ENCODE peak calls at places on chromosomes 7 and 10, in ten cellular contexts. Z is fibroblast of lung; P is heart left ventricle; E is colonic mucosa; A is CD8-positive, alpha-beta T cell; V is mammary epithelial cell; T is Peyer's patch; F is left ventricle myocardium inferior; H is tibial artery; D is lower lobe of right lung. S is an unnamed sample. For H3K4me1, the result is how much of the 10 kb centered on the place peaks cover.

GRCh38 chr7:2554654-2555053 is 670 bp downstream of the BRAT1 start:
- DNase-seq in F (no peak), E (no peak), V (no peak), D (peak), A (no peak), P (no peak), H (no peak), T (peak), Z (no peak), S (peak)

GRCh38 chr7:87000344-87000743 is 59.1 kb downstream of the ELAPOR2 start:
- DNase-seq in D (no peak), V (no peak), F (no peak), Z (no peak), E (no peak), P (no peak), A (no peak), H (no peak), T (no peak), S (no peak)

GRCh38 chr10:9634466-9634865 is 1383.2 kb upstream of the CELF2 start:
- DNase-seq in V (no peak), P (no peak), Z (peak), E (no peak), A (no peak), H (no peak), D (no peak), F (no peak), T (no peak), S (no peak)

GRCh38 chr10:86711957-86712708 is 43.8 kb downstream of the LDB3 start:
- DNase-seq in Z (peak), D (no peak), F (no peak), V (peak), H (peak), T (no peak), P (no peak), A (peak), E (no peak), S (no peak)

GRCh38 chr10:114996542-114996941 is 58.5 kb downstream of the TRUB1 start:
- DNase-seq in F (no peak), D (no peak), E (no peak), A (no peak), T (no peak), Z (peak), H (no peak), P (no peak), V (no peak), S (no peak)

GRCh38 chr7:30308392-30308791 is 24.0 kb downstream of the ZNRF2 start:
- DNase-seq in E (no peak), D (no peak), T (no peak), V (no peak), Z (no peak), P (no peak), A (no peak), H (no peak), F (no peak), S (no peak)

GRCh38 chr10:86203162-86203905 is 163.3 kb downstream of the GRID1 start:
- DNase-seq in H (no peak), D (no peak), V (no peak), Z (no peak), T (no peak), A (no peak), F (no peak), P (peak), E (no peak), S (peak)

GRCh38 chr7:2508327-2509231 is 11.0 kb upstream of the LFNG start:
- DNase-seq in Z (no peak), A (peak), V (peak), H (peak), F (peak), D (peak), E (peak), T (peak), P (peak), S (no peak)

GRCh38 chr7:140512317-140513000 is 33.2 kb upstream of the MKRN1 start:
- DNase-seq in V (peak), A (no peak), F (peak), H (no peak), P (peak), D (peak), Z (no peak), T (peak), E (peak), S (no peak)

GRCh38 chr7:91455411-91455810 is 191.2 kb downstream of the FZD1 start:
- DNase-seq in T (no peak), F (no peak), E (no peak), A (no peak), H (no peak), V (no peak), Z (no peak), P (no peak), D (no peak), S (no peak)

DNA sequence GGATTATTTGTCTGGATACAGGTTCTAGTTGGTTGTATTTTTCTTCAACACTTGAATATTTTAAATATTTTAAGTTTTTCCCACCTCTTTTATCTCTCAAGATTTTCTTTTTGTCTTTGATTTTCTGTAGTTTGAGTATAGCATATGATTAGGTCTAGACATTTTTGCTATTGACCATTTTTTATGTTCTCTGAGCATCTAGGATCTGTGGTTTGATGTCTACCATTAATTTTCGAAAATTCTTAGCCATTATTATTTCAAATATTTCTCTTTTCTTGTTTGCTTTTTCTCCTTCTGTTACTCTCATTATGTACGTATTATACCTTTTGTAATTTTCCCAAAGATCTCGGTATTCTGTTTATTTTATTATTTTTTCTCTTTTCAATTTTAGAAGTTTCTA is 219.1 kb downstream of the ITGB1 start:
- DNase-seq in F (no peak), H (no peak), T (no peak), A (no peak), P (no peak), E (no peak), Z (no peak), D (no peak), V (no peak), S (no peak)
- H3K4me3 ChIP-seq in F (no peak), H (no peak), T (no peak), A (no peak), P (no peak), E (no peak), Z (no peak), D (no peak), V (no peak), S (no peak)

GRCh38 chr10:75402486-75403143 is 1.1 kb upstream of the ZNF503 start:
- DNase-seq in A (no peak), P (peak), D (peak), E (peak), F (peak), Z (no peak), H (peak), V (peak), T (peak), S (no peak)

GRCh38 chr10:75401569-75402485 is at the start of gene ZNF503:
- DNase-seq in A (no peak), P (peak), T (peak), E (peak), Z (peak), F (peak), D (peak), V (peak), H (peak), S (peak)

GRCh38 chr10:75404023-75404334 is 2.4 kb upstream of the ZNF503 start:
- DNase-seq in D (no peak), E (no peak), H (no peak), T (no peak), A (no peak), V (no peak), Z (no peak), P (no peak), F (no peak), S (no peak)

GRCh38 chr10:75404335-75405200 is 3.0 kb upstream of the ZNF503 start:
- DNase-seq in D (peak), T (peak), V (peak), A (no peak), E (peak), F (peak), Z (no peak), H (no peak), P (peak), S (no peak)

DNA sequence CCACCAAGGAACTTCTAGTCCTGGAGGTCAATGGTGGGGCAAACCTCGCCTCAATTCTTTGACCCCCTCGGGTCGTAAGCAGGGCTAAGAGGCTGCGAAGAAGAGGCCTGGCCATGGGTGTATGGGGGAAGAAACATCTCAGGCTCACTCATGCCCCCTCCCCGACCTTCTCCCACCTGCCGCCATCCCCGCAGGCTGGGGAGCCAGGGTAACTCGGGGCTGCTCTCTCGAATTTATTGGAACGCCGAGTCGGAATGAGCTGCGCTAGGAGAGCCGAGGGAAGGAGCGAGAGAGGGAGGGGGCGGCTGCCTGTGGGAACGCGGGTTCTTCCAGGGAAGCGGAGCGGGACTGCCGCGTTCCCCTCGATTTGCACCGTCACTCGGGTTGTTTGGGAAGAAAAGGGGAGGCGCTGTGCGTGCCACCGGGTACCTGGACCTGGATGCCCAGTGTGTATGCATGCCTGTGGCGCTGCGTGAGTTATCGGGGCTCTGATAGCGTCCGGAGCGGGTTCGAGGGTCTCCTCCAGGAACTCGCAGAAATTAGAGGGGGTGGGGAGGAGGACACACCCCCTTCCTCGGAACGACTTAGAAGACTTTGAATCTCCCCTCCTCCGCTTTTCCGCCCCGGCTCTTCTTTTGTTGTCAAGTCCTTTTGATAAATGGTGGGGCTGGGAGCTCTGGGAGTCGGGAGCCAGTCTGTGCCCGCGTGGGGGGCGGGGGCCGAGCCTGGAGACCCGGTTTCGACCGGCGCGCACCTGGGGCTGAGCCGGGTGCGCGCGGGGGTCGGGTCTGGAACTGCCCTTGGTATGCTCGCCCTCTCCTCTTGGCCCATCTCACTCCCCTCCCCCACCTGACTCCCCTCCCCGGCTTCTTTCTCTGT is 1.8 kb upstream of the ZNF503 start:
- DNase-seq in Z (peak), H (peak), T (peak), A (no peak), P (peak), V (peak), E (peak), D (peak), F (peak), S (no peak)
- H3K4me1 ChIP-seq in Z (under half), H (under half), T (under half), A (under half), P (under half), V (half or more), E (under half), D (under half), F (half or more), S (under half)

DNA sequence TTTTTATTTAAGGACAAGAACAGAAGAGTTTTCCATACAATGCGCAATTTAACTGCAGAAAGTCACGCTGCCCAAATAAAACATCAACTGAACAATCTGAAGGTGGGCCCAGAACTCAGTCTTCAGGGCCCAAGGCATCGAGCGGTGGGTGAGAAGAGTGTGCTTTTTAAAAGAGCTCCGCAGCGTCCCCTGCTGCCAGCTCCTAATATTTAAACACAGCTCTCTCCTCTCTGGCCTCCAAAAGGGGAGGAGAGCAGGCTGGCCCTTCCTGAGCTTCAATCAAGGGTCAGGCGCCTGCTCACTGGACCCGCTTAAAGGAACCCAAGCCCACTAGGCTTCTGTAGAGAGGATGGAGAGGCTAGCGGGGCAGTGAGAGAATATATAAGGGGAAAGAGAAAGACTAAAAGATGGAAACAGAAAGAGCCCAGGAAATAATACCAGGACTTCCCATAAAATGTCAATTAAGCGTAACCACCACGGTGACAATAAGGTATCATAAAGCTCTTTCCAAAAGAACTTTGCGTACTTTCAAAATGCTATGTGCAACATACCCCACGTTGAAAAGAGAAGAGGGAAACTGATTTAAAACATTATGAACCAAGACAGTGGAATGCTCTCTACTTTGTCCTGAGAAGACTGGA is 2.8 kb downstream of the FAM53B start:
- DNase-seq in Z (peak), F (peak), T (peak), E (peak), A (peak), V (peak), H (peak), D (peak), P (peak), S (no peak)
- TF ChIP-seq CTCF in Z (peak), F (peak), T (peak), E (peak), A (peak), V (peak), H (peak), D (peak), P (peak), S (peak)

GRCh38 chr10:121640276-121640675 is 42.0 kb upstream of the FGFR2 start:
- DNase-seq in A (no peak), D (no peak), H (no peak), E (no peak), V (no peak), P (no peak), F (no peak), Z (no peak), T (no peak), S (no peak)
- H3K4me3 ChIP-seq in A (no peak), D (no peak), H (no peak), E (no peak), V (no peak), P (no peak), F (no peak), Z (no peak), T (no peak), S (no peak)

DNA sequence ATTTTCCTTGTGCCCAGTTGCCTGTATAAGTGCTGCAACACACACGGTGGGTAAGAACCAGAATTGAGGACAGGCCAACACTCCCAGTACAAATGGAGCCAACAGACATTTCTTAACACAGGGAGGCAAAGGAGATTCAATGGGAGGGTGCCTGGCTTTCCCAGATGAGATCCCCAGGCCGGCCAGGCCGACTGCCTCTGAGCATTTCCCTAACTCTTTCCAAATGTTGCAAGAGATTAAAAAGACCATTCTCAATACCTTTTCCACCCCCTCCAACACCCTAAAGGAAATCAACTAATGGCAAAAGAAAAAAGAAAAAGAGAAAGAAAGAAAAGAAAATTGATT is 3.9 kb downstream of the HOXA11 start:
- DNase-seq in D (no peak), V (no peak), Z (no peak), T (no peak), E (no peak), P (no peak), A (no peak), F (no peak), H (peak), S (no peak)
- H3K4me1 ChIP-seq in D (under half), V (under half), Z (under half), T (under half), E (under half), P (under half), A (under half), F (under half), H (under half), S (under half)

GRCh38 chr7:142553216-142553615 is 196.1 kb upstream of the PRSS1 start:
- DNase-seq in V (no peak), A (no peak), Z (no peak), H (no peak), T (no peak), E (no peak), F (no peak), D (no peak), P (no peak), S (no peak)

GRCh38 chr7:142557971-142558582 is 191.2 kb upstream of the PRSS1 start:
- DNase-seq in Z (peak), P (no peak), H (no peak), T (peak), D (no peak), V (peak), A (peak), E (peak), F (no peak), S (no peak)

GRCh38 chr7:142560166-142560565 is 189.1 kb upstream of the PRSS1 start:
- DNase-seq in T (no peak), Z (no peak), F (no peak), D (no peak), A (no peak), E (no peak), V (no peak), H (no peak), P (no peak), S (no peak)

GRCh38 chr7:142556745-142557144 is 192.5 kb upstream of the PRSS1 start:
- DNase-seq in V (peak), A (no peak), P (peak), T (peak), Z (peak), H (peak), E (no peak), F (no peak), D (no peak), S (peak)

GRCh38 chr7:142554555-142555532 is 194.4 kb upstream of the PRSS1 start:
- DNase-seq in A (no peak), F (no peak), D (no peak), V (no peak), Z (peak), T (no peak), P (no peak), H (no peak), E (no peak), S (no peak)
- TF ChIP-seq CTCF in A (no peak), F (no peak), D (no peak), V (no peak), Z (no peak), T (no peak), P (no peak), H (no peak), E (no peak), S (no peak)

GRCh38 chr7:6531492-6532279 is 19.6 kb downstream of the GRID2IP start:
- DNase-seq in T (no peak), H (no peak), D (no peak), V (no peak), Z (no peak), E (no peak), P (no peak), A (no peak), F (no peak), S (no peak)
- H3K4me3 ChIP-seq in T (peak), H (no peak), D (peak), V (no peak), Z (no peak), E (no peak), P (no peak), A (peak), F (no peak), S (peak)

DNA sequence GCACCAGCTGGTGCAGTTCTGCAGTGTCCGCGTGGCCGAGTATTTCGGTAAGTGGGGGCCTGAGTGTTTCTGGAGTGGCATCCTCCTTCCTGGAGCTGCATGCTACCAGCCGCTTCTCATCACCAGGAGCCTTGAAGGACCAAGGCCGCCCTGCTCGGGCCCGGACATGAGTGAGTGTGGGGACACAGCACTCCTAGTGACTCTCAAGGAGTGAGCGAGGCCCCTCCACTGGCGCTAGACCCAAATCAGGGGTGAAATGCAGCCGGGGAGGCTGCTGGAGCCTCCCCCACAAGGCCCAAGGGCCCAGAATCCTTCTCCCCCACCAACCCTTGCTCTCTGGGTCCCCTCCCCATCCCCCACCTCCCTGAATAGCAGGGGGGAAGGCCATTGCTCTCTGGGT is 48.0 kb downstream of the CAMK2B start:
- DNase-seq in D (peak), Z (no peak), A (no peak), F (peak), V (no peak), E (no peak), T (no peak), H (no peak), P (peak), S (peak)
- H3K4me1 ChIP-seq in D (under half), Z (under half), A (under half), F (half or more), V (under half), E (under half), T (under half), H (under half), P (under half), S (under half)

DNA sequence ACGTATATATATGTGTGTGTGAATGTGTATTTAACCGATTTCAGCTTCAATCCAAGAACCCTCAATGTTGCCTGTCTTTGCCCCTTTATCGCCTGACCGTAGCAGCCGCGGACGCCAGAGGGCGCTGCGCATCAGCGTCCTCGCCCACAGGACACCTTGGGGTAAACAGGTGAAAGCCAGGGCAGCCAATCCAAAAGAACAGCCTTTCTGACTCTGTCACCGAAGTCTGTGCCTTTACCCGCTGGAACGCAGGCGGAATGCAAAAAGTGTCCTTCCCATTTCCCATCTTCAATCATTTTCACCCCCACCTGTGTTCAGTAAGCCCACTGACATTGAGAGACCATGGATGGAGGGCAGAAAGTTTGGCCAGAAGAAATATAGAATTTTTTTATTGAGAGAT is 3.6 kb downstream of the NXPH1 start:
- DNase-seq in D (no peak), T (peak), P (no peak), F (no peak), A (no peak), H (no peak), V (peak), Z (peak), E (peak), S (no peak)
- TF ChIP-seq CTCF in D (peak), T (peak), P (peak), F (peak), A (no peak), H (no peak), V (peak), Z (no peak), E (peak), S (peak)

S was measured in RWPE2.